ENCODE peak calls at places on chromosomes 7 and 10, in ten cellular contexts. One of them, this sample, is unnamed.

GRCh38 chr10:60820093-60820769 is 42.0 kb downstream of the CDK1 start:
- DNase-seq in ELR: peak; percentile 28
- DNase-seq in effector CD4-positive, alpha-beta T cell: no peak
- DNase-seq in choroid plexus epithelial cell: peak; percentile 65
- DNase-seq in astrocyte: peak; percentile 91
- DNase-seq in MCF 10A: no peak
- DNase-seq in HTR-8/SVneo: no peak
- DNase-seq in neural progenitor cell: peak; percentile 11
- DNase-seq in cardiac muscle cell: peak; percentile 66
- DNase-seq in tibial artery: no peak
- DNase-seq in this sample: no peak

GRCh38 chr10:124539935-124540641 is 78.5 kb downstream of the LHPP start:
- DNase-seq in ELR: peak; percentile 54
- DNase-seq in effector CD4-positive, alpha-beta T cell: peak; percentile 66
- DNase-seq in choroid plexus epithelial cell: peak; percentile 56
- DNase-seq in astrocyte: no peak
- DNase-seq in MCF 10A: peak; percentile 34
- DNase-seq in HTR-8/SVneo: peak; percentile 60
- DNase-seq in neural progenitor cell: peak; percentile 85
- DNase-seq in cardiac muscle cell: peak; percentile 58
- DNase-seq in tibial artery: peak; percentile 38
- DNase-seq in this sample: peak; percentile 30

GRCh38 chr10:132359305-132360040 is 27.5 kb downstream of the LRRC27 start:
- DNase-seq in ELR: no peak
- DNase-seq in effector CD4-positive, alpha-beta T cell: no peak
- DNase-seq in choroid plexus epithelial cell: no peak
- DNase-seq in astrocyte: no peak
- DNase-seq in MCF 10A: no peak
- DNase-seq in HTR-8/SVneo: no peak
- DNase-seq in neural progenitor cell: no peak
- DNase-seq in cardiac muscle cell: no peak
- DNase-seq in tibial artery: no peak
- DNase-seq in this sample: no peak

GRCh38 chr10:116324951-116325635 is 845 bp downstream of the CCDC172 start:
- DNase-seq in ELR: no peak
- DNase-seq in effector CD4-positive, alpha-beta T cell: no peak
- DNase-seq in choroid plexus epithelial cell: no peak
- DNase-seq in astrocyte: no peak
- DNase-seq in MCF 10A: no peak
- DNase-seq in HTR-8/SVneo: no peak
- DNase-seq in neural progenitor cell: no peak
- DNase-seq in cardiac muscle cell: no peak
- DNase-seq in tibial artery: no peak
- DNase-seq in this sample: no peak

GRCh38 chr7:82631998-82632397 is 188.4 kb upstream of the CACNA2D1 start:
- DNase-seq in ELR: peak; percentile 25
- DNase-seq in effector CD4-positive, alpha-beta T cell: no peak
- DNase-seq in choroid plexus epithelial cell: peak; percentile 34
- DNase-seq in astrocyte: peak; percentile 44
- DNase-seq in MCF 10A: no peak
- DNase-seq in HTR-8/SVneo: no peak
- DNase-seq in neural progenitor cell: no peak
- DNase-seq in cardiac muscle cell: peak; percentile 41
- DNase-seq in tibial artery: no peak
- DNase-seq in this sample: no peak

GRCh38 chr10:71757450-71757918 is 15.8 kb downstream of the VSIR start:
- DNase-seq in ELR: no peak
- DNase-seq in effector CD4-positive, alpha-beta T cell: no peak
- DNase-seq in choroid plexus epithelial cell: no peak
- DNase-seq in astrocyte: no peak
- DNase-seq in MCF 10A: no peak
- DNase-seq in HTR-8/SVneo: no peak
- DNase-seq in neural progenitor cell: peak; percentile 68
- DNase-seq in cardiac muscle cell: no peak
- DNase-seq in tibial artery: no peak
- DNase-seq in this sample: peak; percentile 32

GRCh38 chr7:33853361-33854062 is 51.8 kb upstream of the BMPER start:
- DNase-seq in ELR: peak; percentile 96
- DNase-seq in effector CD4-positive, alpha-beta T cell: no peak
- DNase-seq in choroid plexus epithelial cell: peak; percentile 85
- DNase-seq in astrocyte: peak; percentile 95
- DNase-seq in MCF 10A: no peak
- DNase-seq in HTR-8/SVneo: peak; percentile 19
- DNase-seq in neural progenitor cell: no peak
- DNase-seq in cardiac muscle cell: peak; percentile 81
- DNase-seq in tibial artery: no peak
- DNase-seq in this sample: no peak

GRCh38 chr10:115773832-115774231 is 499.2 kb downstream of the GFRA1 start:
- DNase-seq in ELR: no peak
- DNase-seq in effector CD4-positive, alpha-beta T cell: no peak
- DNase-seq in choroid plexus epithelial cell: no peak
- DNase-seq in astrocyte: peak; percentile 11
- DNase-seq in MCF 10A: no peak
- DNase-seq in HTR-8/SVneo: no peak
- DNase-seq in neural progenitor cell: no peak
- DNase-seq in cardiac muscle cell: no peak
- DNase-seq in tibial artery: no peak
- DNase-seq in this sample: no peak

GRCh38 chr7:38186593-38187314 is 8.7 kb downstream of the STARD3NL start:
- DNase-seq in ELR: peak; percentile 82
- DNase-seq in effector CD4-positive, alpha-beta T cell: no peak
- DNase-seq in choroid plexus epithelial cell: peak; percentile 82
- DNase-seq in astrocyte: peak; percentile 74
- DNase-seq in MCF 10A: peak; percentile 69
- DNase-seq in HTR-8/SVneo: peak; percentile 50
- DNase-seq in neural progenitor cell: no peak
- DNase-seq in cardiac muscle cell: peak; percentile 45
- DNase-seq in tibial artery: no peak
- DNase-seq in this sample: peak; percentile 85

GRCh38 chr10:4214912-4215311 is 429.9 kb upstream of the KLF6 start:
- DNase-seq in ELR: no peak
- DNase-seq in effector CD4-positive, alpha-beta T cell: no peak
- DNase-seq in choroid plexus epithelial cell: no peak
- DNase-seq in astrocyte: no peak
- DNase-seq in MCF 10A: no peak
- DNase-seq in HTR-8/SVneo: no peak
- DNase-seq in neural progenitor cell: no peak
- DNase-seq in cardiac muscle cell: no peak
- DNase-seq in tibial artery: no peak
- DNase-seq in this sample: no peak